ENCODE peak calls at places on chromosomes 2 and 18, in nine cellular contexts. R is lower leg skin, F is right atrium auricular region, I is GM12865, T is endodermal cell, Q is OCI-LY7, K is foreskin fibroblast, B is neural progenitor cell, Y is psoas muscle. H is an unnamed sample.

GRCh38 chr2:27010139-27010538 is 22.6 kb upstream of the TMEM214 start:
- DNase-seq in F (no peak), B (no peak), K (no peak), T (no peak), Y (no peak), I (no peak), R (no peak), Q (no peak), H (no peak)

GRCh38 chr2:44983836-44984604 is 25.2 kb downstream of the SIX2 start:
- DNase-seq in Y (no peak), I (no peak), B (no peak), R (peak; percentile 28), K (no peak), F (no peak), T (no peak), Q (no peak), H (no peak)

GRCh38 chr2:27003003-27003402 is 29.8 kb upstream of the TMEM214 start:
- DNase-seq in K (no peak), I (no peak), T (no peak), R (peak; percentile 3), F (no peak), Q (no peak), Y (no peak), B (no peak), H (no peak)

GRCh38 chr2:149307014-149307413 is 23.4 kb upstream of the LYPD6 start:
- DNase-seq in B (no peak), I (no peak), K (no peak), T (no peak), Y (no peak), R (no peak), Q (no peak), F (no peak), H (no peak)

GRCh38 chr2:201879986-201880385 is 73.6 kb downstream of the CDK15 start:
- DNase-seq in K (no peak), I (no peak), R (no peak), F (no peak), T (no peak), B (no peak), Y (no peak), Q (no peak), H (no peak)

GRCh38 chr2:185188656-185189055 is 549.9 kb upstream of the FSIP2 start:
- DNase-seq in T (no peak), K (no peak), Q (no peak), B (peak; percentile 8), I (no peak), R (no peak), Y (no peak), F (no peak), H (no peak)

GRCh38 chr2:235675678-235676535 is 182.1 kb downstream of the AGAP1 start:
- DNase-seq in R (no peak), B (no peak), Y (no peak), K (peak; percentile 53), T (no peak), F (no peak), Q (no peak), I (no peak), H (no peak)

GRCh38 chr2:194700116-194700515 is 956.9 kb upstream of the SLC39A10 start:
- DNase-seq in K (no peak), F (no peak), T (no peak), R (no peak), B (no peak), I (no peak), Q (no peak), Y (no peak), H (no peak)

GRCh38 chr2:65918760-65919187 is 486.4 kb upstream of the SPRED2 start:
- DNase-seq in Y (no peak), I (no peak), Q (no peak), R (no peak), T (no peak), B (no peak), K (no peak), F (no peak), H (no peak)

GRCh38 chr18:49673281-49673680 is 111.4 kb downstream of the LIPG start:
- DNase-seq in Q (no peak), K (no peak), T (no peak), B (no peak), F (no peak), I (no peak), Y (no peak), R (no peak), H (no peak)

GRCh38 chr2:51997571-51997970 is 965.6 kb upstream of the NRXN1 start:
- DNase-seq in I (no peak), B (no peak), K (no peak), Q (peak; percentile 1), F (no peak), Y (no peak), R (no peak), T (no peak), H (no peak)

GRCh38 chr2:158507141-158507540 is 50.4 kb downstream of the PKP4 start:
- DNase-seq in I (peak; percentile 76), F (no peak), T (no peak), K (no peak), R (no peak), B (no peak), Y (no peak), Q (no peak), H (peak; percentile 31)

GRCh38 chr18:11785444-11786055 is 65.7 kb upstream of the CHMP1B start:
- DNase-seq in Q (no peak), F (no peak), K (no peak), I (no peak), Y (no peak), R (no peak), T (peak; percentile 75), B (peak; percentile 54), H (no peak)

GRCh38 chr2:241900251-241901017 is 30.9 kb downstream of the RTP5 start:
- DNase-seq in R (peak; percentile 82), B (no peak), F (no peak), Y (no peak), T (peak; percentile 31), I (no peak), Q (no peak), K (no peak), H (no peak)

GRCh38 chr2:133324150-133324561 is 244.1 kb downstream of the NCKAP5 start:
- DNase-seq in K (peak; percentile 75), F (no peak), R (no peak), I (no peak), Y (no peak), B (no peak), T (no peak), Q (no peak), H (no peak)

DNA sequence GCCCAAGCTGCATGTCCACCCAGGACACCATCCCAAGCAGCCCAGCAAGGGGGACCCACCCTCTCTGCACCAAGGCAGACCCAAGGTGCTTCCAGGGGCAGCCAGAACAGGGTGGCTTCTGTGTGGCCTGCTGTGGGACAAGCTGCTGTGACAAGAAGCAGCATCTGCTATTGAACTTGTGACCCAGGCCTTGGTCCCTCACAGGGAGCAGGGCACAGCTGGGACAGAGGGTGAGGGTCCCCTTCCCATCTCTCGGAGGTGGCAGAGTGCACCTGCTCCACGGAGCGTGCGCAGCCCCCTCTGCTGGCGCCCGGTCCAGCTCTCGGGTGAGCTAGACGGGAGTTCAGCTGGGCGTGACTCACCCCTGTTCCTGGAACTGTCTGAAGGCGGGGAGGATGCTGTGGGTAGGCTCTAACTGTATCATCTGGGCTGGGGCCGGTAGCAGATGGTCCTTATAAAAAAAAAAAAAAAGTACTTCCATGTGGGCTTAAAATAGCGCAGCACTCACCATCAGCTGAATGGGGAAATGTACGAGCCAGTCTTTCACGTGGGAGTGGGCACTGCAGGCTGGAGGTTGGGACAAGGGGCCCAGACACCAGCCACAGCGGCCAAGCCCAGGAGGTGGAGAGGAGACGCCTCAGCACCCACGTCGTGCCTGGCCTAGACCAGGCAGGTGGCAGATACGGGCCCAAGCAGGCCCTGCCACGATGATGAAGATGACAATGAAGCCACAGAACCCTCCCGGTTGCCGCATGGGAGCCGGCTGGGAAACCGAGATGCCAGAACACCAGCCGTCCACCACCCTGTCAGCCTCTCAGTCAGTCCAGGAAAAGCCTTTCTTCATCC is 136.8 kb upstream of the ID2 start:
- DNase-seq in I (peak; percentile 88), Q (peak; percentile 95), B (peak; percentile 56), F (no peak), R (peak; percentile 94), Y (peak; percentile 74), K (peak; percentile 59), T (peak; percentile 72), H (no peak)
- TF ChIP-seq CTCF in I (peak; percentile 37), Q (peak; percentile 81), B (peak; percentile 55), F (no peak), R (no peak), Y (peak; percentile 14), K (peak; percentile 60), T (peak; percentile 59), H (peak; percentile 56)

GRCh38 chr2:37616674-37616999 is 54.8 kb downstream of the CDC42EP3 start:
- DNase-seq in R (no peak), I (no peak), Q (peak; percentile 45), T (no peak), B (peak; percentile 2), F (no peak), K (no peak), Y (no peak), H (no peak)
- H3K4me3 ChIP-seq in R (no peak overlapping the region), I (no peak overlapping the region), Q (no peak overlapping the region), T (no peak overlapping the region), B (no peak overlapping the region), F (no peak overlapping the region), K (no peak overlapping the region), Y (no peak overlapping the region), H (no peak overlapping the region)

GRCh38 chr18:56995579-56996194 is 151.2 kb upstream of the BOD1L2 start:
- DNase-seq in Q (no peak), T (peak; percentile 50), Y (no peak), I (no peak), F (no peak), R (no peak), B (peak; percentile 28), K (no peak), H (no peak)
- TF ChIP-seq CTCF in Q (no peak), T (peak; percentile 74), Y (no peak), I (no peak), F (no peak), R (no peak), B (peak; percentile 43), K (no peak), H (no peak)

DNA sequence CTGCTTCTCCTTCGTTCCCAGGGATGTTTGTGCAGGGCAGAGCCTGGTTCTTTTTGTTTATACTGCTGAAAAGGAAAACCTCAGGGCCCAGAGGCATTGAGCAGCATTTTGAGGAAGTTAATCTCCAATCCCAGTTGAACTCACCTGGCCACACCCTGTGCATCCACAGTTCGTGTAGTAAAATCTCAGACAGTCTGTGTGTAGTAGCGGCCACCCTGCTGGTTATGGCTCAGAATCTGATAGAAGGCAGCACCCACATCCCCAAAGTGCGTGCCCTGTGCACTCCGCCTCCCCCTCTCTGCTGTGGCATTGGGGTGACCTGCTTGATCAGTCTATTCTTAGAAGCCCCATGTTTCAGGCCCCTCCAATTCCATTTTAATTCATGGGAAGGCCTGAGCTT is 10.9 kb downstream of the TRIB2 start:
- DNase-seq in Y (no peak), T (no peak), F (no peak), K (no peak), R (no peak), I (no peak), B (no peak), Q (no peak), H (no peak)
- H3K4me3 ChIP-seq in Y (no peak overlapping the region), T (no peak overlapping the region), F (no peak overlapping the region), K (no peak overlapping the region), R (no peak overlapping the region), I (no peak overlapping the region), B (no peak overlapping the region), Q (peak overlapping the region; percentile 56), H (no peak overlapping the region)

DNA sequence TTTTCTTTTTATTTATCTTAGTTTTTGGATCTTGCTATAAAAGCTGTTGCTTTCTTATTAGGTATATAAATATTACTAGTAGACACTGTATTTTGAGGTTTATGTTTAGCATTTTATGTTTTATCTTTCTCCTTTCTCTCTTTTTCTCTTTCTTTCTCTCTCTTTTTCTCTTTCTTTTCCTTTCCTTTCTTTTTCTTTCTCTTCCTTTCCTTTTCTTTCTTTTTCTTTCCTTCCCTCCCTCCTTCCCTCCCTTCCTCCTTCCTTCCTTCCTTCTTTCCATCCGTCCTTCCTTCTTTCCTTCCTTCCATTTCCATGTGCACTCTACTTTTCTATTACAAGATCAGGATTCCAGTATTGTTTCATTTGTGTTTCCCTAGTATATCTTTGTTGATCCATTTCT is 814.8 kb downstream of the KCNJ3 start:
- DNase-seq in R (no peak), Y (no peak), F (no peak), K (no peak), I (no peak), T (no peak), B (no peak), Q (no peak), H (no peak)
- TF ChIP-seq CTCF in R (no peak), Y (no peak), F (no peak), K (no peak), I (no peak), T (no peak), B (no peak), Q (no peak), H (no peak)